ENCODE peak calls at places on chromosomes 3 and 15, in nine cellular contexts. N is heart right ventricle, Z is thoracic aorta, J is gastrocnemius medialis, K is H1, A is tibial artery, Q is K562, E is fibroblast of lung, Y is psoas muscle. M is an unnamed sample.
A peak's percentile ranks its signal among the peaks of the same experiment; 100 is the strongest.

GRCh38 chr3:43128458-43128857 is 22.6 kb upstream of the POMGNT2 start:
- DNase-seq in N (no peak), Z (no peak), J (no peak), K (no peak), A (no peak), Q (no peak), E (no peak), Y (no peak), M (no peak)

GRCh38 chr3:190108789-190109188 is 11.9 kb downstream of the P3H2 start:
- DNase-seq in N (no peak), Z (no peak), J (no peak), K (no peak), A (no peak), Q (no peak), E (peak; percentile 40), Y (no peak), M (no peak)

GRCh38 chr3:149934524-149934923 is 36.2 kb downstream of the PFN2 start:
- DNase-seq in N (no peak), Z (peak; percentile 13), J (peak; percentile 32), K (no peak), A (peak; percentile 76), Q (no peak), E (peak; percentile 59), Y (peak; percentile 40), M (no peak)

GRCh38 chr15:43492266-43492665 is 690 bp downstream of the TP53BP1 start:
- DNase-seq in N (no peak), Z (no peak), J (no peak), K (no peak), A (no peak), Q (no peak), E (no peak), Y (no peak), M (no peak)

GRCh38 chr15:76756371-76756770 is 148.8 kb downstream of the SCAPER start:
- DNase-seq in N (no peak), Z (no peak), J (no peak), K (no peak), A (no peak), Q (no peak), E (peak; percentile 57), Y (no peak), M (no peak)

GRCh38 chr3:72273615-72274014 is 488.7 kb upstream of the PROK2 start:
- DNase-seq in N (no peak), Z (no peak), J (no peak), K (no peak), A (no peak), Q (no peak), E (peak; percentile 97), Y (no peak), M (no peak)

GRCh38 chr3:177905895-177906511 is 630.2 kb upstream of the KCNMB2 start:
- DNase-seq in N (no peak), Z (no peak), J (peak; percentile 22), K (no peak), A (no peak), Q (no peak), E (peak; percentile 96), Y (no peak), M (no peak)

GRCh38 chr3:34239870-34240269 is 441.4 kb downstream of the PDCD6IP start:
- DNase-seq in N (no peak), Z (no peak), J (no peak), K (no peak), A (no peak), Q (no peak), E (no peak), Y (no peak), M (no peak)

GRCh38 chr3:98735761-98736269 is 27.3 kb upstream of the ST3GAL6 start:
- DNase-seq in N (no peak), Z (no peak), J (no peak), K (no peak), A (no peak), Q (no peak), E (peak; percentile 12), Y (no peak), M (no peak)

GRCh38 chr15:98438326-98438725 is 210.0 kb upstream of the IGF1R start:
- DNase-seq in N (no peak), Z (no peak), J (no peak), K (no peak), A (no peak), Q (no peak), E (no peak), Y (no peak), M (no peak)

GRCh38 chr3:35932995-35933394 is 293.7 kb downstream of the ARPP21 start:
- DNase-seq in N (no peak), Z (no peak), J (no peak), K (no peak), A (no peak), Q (no peak), E (peak; percentile 92), Y (no peak), M (no peak)

GRCh38 chr3:172449468-172450149 is 1.4 kb upstream of the GHSR start:
- DNase-seq in N (peak; percentile 16), Z (no peak), J (no peak), K (peak; percentile 84), A (no peak), Q (no peak), E (peak; percentile 44), Y (peak; percentile 22), M (no peak)

GRCh38 chr3:171461087-171461917 is 1.1 kb upstream of the TNIK start:
- DNase-seq in N (no peak), Z (no peak), J (peak; percentile 60), K (peak; percentile 75), A (no peak), Q (no peak), E (peak; percentile 64), Y (no peak), M (no peak)

GRCh38 chr3:51311055-51311454 is 74.0 kb upstream of the MANF start:
- DNase-seq in N (no peak), Z (no peak), J (no peak), K (no peak), A (no peak), Q (peak; percentile 11), E (peak; percentile 23), Y (no peak), M (no peak)

GRCh38 chr3:113035387-113035982 is 44.7 kb downstream of the GTPBP8 start:
- DNase-seq in N (peak; percentile 54), Z (no peak), J (no peak), K (peak; percentile 55), A (no peak), Q (peak; percentile 53), E (peak; percentile 42), Y (no peak), M (no peak)

DNA sequence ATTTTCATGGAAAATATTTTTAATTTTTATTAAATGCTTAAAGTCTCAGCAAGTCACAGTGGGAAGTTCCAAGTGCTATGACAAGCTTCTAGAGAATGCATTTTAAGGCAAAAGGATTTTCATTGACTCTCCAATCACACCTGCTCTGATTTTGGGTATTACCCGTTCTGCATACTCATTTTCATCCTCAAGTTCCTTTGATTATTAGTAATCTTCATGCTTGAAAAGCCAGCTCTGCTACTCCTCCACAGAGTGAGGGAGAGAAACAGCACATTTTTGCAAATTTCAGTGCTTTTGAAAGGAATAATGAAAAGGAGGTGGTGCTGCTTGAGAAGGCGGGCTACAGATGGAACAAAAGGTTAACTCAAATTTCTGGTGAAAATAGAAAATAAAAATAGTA is 450.7 kb downstream of the NSUN3 start:
- DNase-seq in N (no peak), Z (no peak), J (no peak), K (no peak), A (no peak), Q (no peak), E (no peak), Y (no peak), M (no peak)
- H3K4me1 ChIP-seq in N (no peaks in the 10 kb centered on the region), Z (no peaks in the 10 kb centered on the region), J (no peaks in the 10 kb centered on the region), K (no peaks in the 10 kb centered on the region), A (no peaks in the 10 kb centered on the region), Q (no peaks in the 10 kb centered on the region), E (no peaks in the 10 kb centered on the region), Y (no peaks in the 10 kb centered on the region), M (no peaks in the 10 kb centered on the region)

DNA sequence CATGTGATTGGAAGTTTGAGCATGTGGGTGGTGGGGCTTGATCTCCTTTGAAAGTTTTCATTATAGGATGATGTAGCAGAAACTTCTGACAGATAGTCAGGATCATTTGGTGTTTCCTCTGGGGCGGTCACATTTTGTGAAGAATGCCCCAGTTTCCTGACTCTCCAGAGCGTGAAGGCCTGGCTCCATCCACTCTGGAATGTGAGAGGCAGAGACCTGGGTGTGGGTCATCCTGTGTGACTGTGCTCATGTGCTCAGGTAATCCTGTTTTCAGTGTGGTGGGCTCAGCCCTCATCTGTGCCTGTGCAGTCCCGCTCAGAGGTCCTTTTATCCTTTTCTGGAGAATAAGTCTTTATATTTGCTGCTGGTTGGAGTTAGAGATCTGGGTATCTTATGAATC is 81.0 kb downstream of the RGMA start:
- DNase-seq in N (no peak), Z (no peak), J (no peak), K (no peak), A (no peak), Q (no peak), E (no peak), Y (no peak), M (no peak)
- H3K36me3 ChIP-seq in N (peaks cover 71% of the 10 kb centered on the region), Z (peaks cover 73% of the 10 kb centered on the region), J (peaks cover 82% of the 10 kb centered on the region), K (peaks cover 82% of the 10 kb centered on the region), A (peaks cover 94% of the 10 kb centered on the region), Q (peaks cover 95% of the 10 kb centered on the region), E (peaks cover 29% of the 10 kb centered on the region), Y (peaks cover 17% of the 10 kb centered on the region), M (peaks cover 8% of the 10 kb centered on the region)

DNA sequence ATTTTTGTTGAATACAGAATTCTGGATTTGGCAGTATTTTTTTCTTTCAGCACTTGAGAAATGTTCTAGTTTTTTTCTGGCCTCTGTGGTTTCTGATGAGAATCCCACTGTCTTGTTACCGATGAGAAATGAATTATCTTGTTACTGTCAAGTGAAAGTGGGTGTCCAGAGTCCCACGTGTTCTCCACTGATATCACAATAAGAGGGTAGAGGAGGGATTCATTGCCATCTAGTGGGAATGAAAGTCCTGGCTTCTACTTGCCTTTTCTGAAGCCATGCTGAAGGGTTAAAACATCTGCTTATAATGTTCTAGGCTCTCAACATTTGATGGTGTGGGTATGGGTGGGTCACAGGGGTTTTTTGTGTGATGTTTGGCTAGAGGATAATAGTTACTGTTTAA is 66.1 kb downstream of the SEC22A start:
- DNase-seq in N (no peak), Z (no peak), J (no peak), K (no peak), A (no peak), Q (no peak), E (no peak), Y (no peak), M (no peak)
- TF ChIP-seq CTCF in N (peak; percentile 24), Z (no peak), J (no peak), K (no peak), A (no peak), Q (no peak), E (no peak), Y (no peak), M (peak; percentile 5)

GRCh38 chr15:85632014-85632413 is 162.7 kb downstream of the KLHL25 start:
- DNase-seq in N (no peak), Z (no peak), J (no peak), K (no peak), A (no peak), Q (no peak), E (no peak), Y (no peak), M (no peak)

GRCh38 chr15:85636351-85636750 is 158.4 kb downstream of the KLHL25 start:
- DNase-seq in N (no peak), Z (no peak), J (no peak), K (no peak), A (no peak), Q (no peak), E (no peak), Y (no peak), M (no peak)

DNA sequence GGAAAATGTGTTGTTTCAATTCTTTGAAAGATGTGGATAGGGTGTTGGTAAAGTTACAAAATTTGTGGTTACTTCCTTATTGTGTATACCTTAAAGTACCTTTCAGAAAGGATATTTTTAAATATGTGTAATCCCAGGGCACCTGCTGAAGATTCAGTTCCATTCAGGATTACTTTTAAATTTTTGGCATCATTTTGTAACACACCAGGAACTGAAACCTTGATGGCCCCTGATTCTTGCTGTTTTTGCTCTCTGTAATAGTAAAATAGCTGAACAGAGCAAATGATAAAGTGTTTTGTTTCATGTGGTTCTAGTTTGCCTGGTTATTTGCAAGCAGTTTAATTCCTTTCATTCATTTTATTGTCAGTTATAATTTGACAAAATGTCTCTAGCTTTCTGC is 160.9 kb downstream of the KLHL25 start:
- DNase-seq in N (no peak), Z (no peak), J (no peak), K (no peak), A (no peak), Q (no peak), E (no peak), Y (no peak), M (no peak)
- H3K4me1 ChIP-seq in N (peaks cover 36% of the 10 kb centered on the region), Z (peaks cover 39% of the 10 kb centered on the region), J (peaks cover 52% of the 10 kb centered on the region), K (no peaks in the 10 kb centered on the region), A (peaks cover 9% of the 10 kb centered on the region), Q (no peaks in the 10 kb centered on the region), E (no peaks in the 10 kb centered on the region), Y (peaks cover 31% of the 10 kb centered on the region), M (peaks cover 9% of the 10 kb centered on the region)

M was measured in right lobe of liver.